ENCODE peak calls at places on chromosomes 7 and 10, in four cellular contexts. E, P, L and V are unnamed samples.

GRCh38 chr10:94059174-94059573 is 65.4 kb downstream of the PLCE1 start:
- DNase-seq in L (no peak), E (no peak), P (no peak), V (no peak)

GRCh38 chr7:111076205-111076604 is 14.7 kb upstream of the LRRN3 start:
- DNase-seq in E (no peak), L (peak), P (peak), V (no peak)

GRCh38 chr7:135206887-135207738 is 4.2 kb downstream of the WDR91 start:
- DNase-seq in P (no peak), E (no peak), L (no peak), V (no peak)

GRCh38 chr10:100565206-100565985 is 29.7 kb downstream of the HIF1AN start:
- DNase-seq in E (no peak), L (no peak), P (no peak), V (no peak)

GRCh38 chr7:87874066-87874465 is 2.1 kb downstream of the SLC25A40 start:
- DNase-seq in P (no peak), L (no peak), E (no peak), V (no peak)

GRCh38 chr10:122861724-122862161 is 16.1 kb upstream of the CUZD1 start:
- DNase-seq in E (peak), L (peak), P (no peak), V (no peak)

GRCh38 chr7:99447943-99448342 is 9.2 kb downstream of the CPSF4 start:
- DNase-seq in L (no peak), E (peak), P (no peak), V (no peak)

GRCh38 chr7:36153571-36154097 is 580 bp downstream of the EEPD1 start:
- DNase-seq in E (no peak), L (peak), P (no peak), V (no peak)

GRCh38 chr10:68542046-68542445 is 14.7 kb upstream of the SLC25A16 start:
- DNase-seq in L (peak), P (no peak), E (no peak), V (no peak)

GRCh38 chr10:43427166-43427825 is 9.6 kb upstream of the ZNF487 start:
- DNase-seq in L (no peak), E (no peak), P (no peak), V (no peak)

GRCh38 chr10:3889961-3890522 is 105.0 kb upstream of the KLF6 start:
- DNase-seq in E (peak), P (peak), L (no peak), V (no peak)

GRCh38 chr7:158885624-158886023 is 29.3 kb downstream of the DYNC2I1 start:
- DNase-seq in P (no peak), E (peak), L (peak), V (no peak)

GRCh38 chr7:39700932-39701331 is 77.6 kb downstream of the RALA start:
- DNase-seq in P (no peak), E (no peak), L (no peak), V (no peak)

GRCh38 chr7:54542920-54543539 is 855 bp downstream of the VSTM2A start:
- DNase-seq in E (no peak), P (no peak), L (peak), V (no peak)

GRCh38 chr7:40749877-40750276 is 615.1 kb downstream of the SUGCT start:
- DNase-seq in E (no peak), L (peak), P (peak), V (no peak)

GRCh38 chr7:108448777-108449576 is 7.3 kb downstream of the NRCAM start:
- DNase-seq in P (no peak), E (no peak), L (no peak), V (peak)

GRCh38 chr10:91796332-91797076 is 1.7 kb upstream of the TNKS2 start:
- DNase-seq in E (peak), L (no peak), P (no peak), V (peak)

GRCh38 chr7:80889525-80889924 is 29.3 kb downstream of the SEMA3C start:
- DNase-seq in L (no peak), E (no peak), P (no peak), V (no peak)

GRCh38 chr10:15745748-15746147 is 26.0 kb upstream of the ITGA8 start:
- DNase-seq in P (peak), L (no peak), E (no peak), V (no peak)

GRCh38 chr7:24942226-24942625 is 37.8 kb downstream of the OSBPL3 start:
- DNase-seq in L (no peak), P (no peak), E (no peak), V (no peak)

GRCh38 chr10:81696609-81697388 is 178.2 kb upstream of the NRG3 start:
- DNase-seq in P (no peak), E (no peak), L (no peak), V (no peak)